ENCODE peak calls at places on chromosomes 5 and 9, in nine cellular contexts. M is H4; G is putamen; R is HTR-8/SVneo; K is T-helper 2 cell; J is EL; Z is spleen; V is anterior cingulate cortex; P is stimulated activated CD8-positive, alpha-beta memory T cell treated with anti-CD3 and anti-CD28 coated beads, Interleukin-12 subunit alpha, Interleukin-12 subunit beta, amount 100 ng/mL, for 1 hour. B is an unnamed sample.

GRCh38 chr5:95424016-95424415 is 32.9 kb downstream of the FAM81B start:
- DNase-seq in M (no peak), G (no peak), R (no peak), K (no peak), J (no peak), Z (no peak), V (no peak), P (no peak), B (no peak)

GRCh38 chr9:92786298-92786697 is 21.7 kb upstream of the BICD2 start:
- DNase-seq in M (no peak), G (no peak), R (no peak), K (no peak), J (no peak), Z (no peak), V (no peak), P (no peak), B (no peak)

GRCh38 chr9:79569814-79570448 is 1.8 kb upstream of the TLE4 start:
- DNase-seq in M (no peak), G (no peak), R (no peak), K (no peak), J (no peak), Z (no peak), V (no peak), P (no peak), B (no peak)

GRCh38 chr9:94881023-94881422 is 154.5 kb downstream of the AOPEP start:
- DNase-seq in M (no peak), G (no peak), R (no peak), K (no peak), J (no peak), Z (no peak), V (no peak), P (no peak), B (no peak)

GRCh38 chr9:106869458-106869857 is 6.5 kb downstream of the ZNF462 start:
- DNase-seq in M (no peak), G (no peak), R (no peak), K (no peak), J (no peak), Z (no peak), V (no peak), P (no peak), B (no peak)

GRCh38 chr5:159775890-159776289 is 140.4 kb upstream of the ADRA1B start:
- DNase-seq in M (peak; percentile 13), G (no peak), R (no peak), K (no peak), J (no peak), Z (no peak), V (no peak), P (no peak), B (no peak)

GRCh38 chr9:113996531-113997001 is 81.5 kb downstream of the AMBP start:
- DNase-seq in M (no peak), G (no peak), R (no peak), K (no peak), J (no peak), Z (peak; percentile 61), V (no peak), P (no peak), B (no peak)

GRCh38 chr5:72036951-72037350 is 70.3 kb upstream of the MAP1B start:
- DNase-seq in M (no peak), G (no peak), R (peak; percentile 48), K (no peak), J (peak; percentile 53), Z (no peak), V (no peak), P (no peak), B (peak; percentile 81)

B was measured in mesendoderm.